ENCODE peak calls at places on chromosome 17, in ten cellular contexts. F is adrenal gland; J is keratinocyte; P is fibroblast of lung; S is SJCRH30; L is DND-41; D is uterus; X is CD4-positive, CD25-positive, alpha-beta regulatory T cell; K is upper lobe of right lung; W is gastrocnemius medialis. R is an unnamed sample.

GRCh38 chr17:73343739-73344454 is 32.1 kb upstream of the CDC42EP4 start:
- DNase-seq in F (no peak), J (no peak), P (no peak), S (peak), L (no peak), D (no peak), X (no peak), K (no peak), W (no peak), R (no peak)

GRCh38 chr17:7835818-7836595 is 2.0 kb downstream of the KDM6B start:
- DNase-seq in F (peak), J (no peak), P (peak), S (peak), L (peak), D (peak), X (no peak), K (peak), W (peak), R (peak)

GRCh38 chr17:67672592-67672991 is 45.1 kb upstream of the NOL11 start:
- DNase-seq in F (no peak), J (no peak), P (no peak), S (no peak), L (no peak), D (no peak), X (no peak), K (no peak), W (no peak), R (no peak)

GRCh38 chr17:67042104-67042899 is 2.1 kb upstream of the CACNG1 start:
- DNase-seq in F (peak), J (no peak), P (no peak), S (no peak), L (no peak), D (no peak), X (no peak), K (no peak), W (no peak), R (no peak)

GRCh38 chr17:16888413-16889087 is 83.4 kb downstream of the TNFRSF13B start:
- DNase-seq in F (no peak), J (no peak), P (no peak), S (no peak), L (no peak), D (no peak), X (no peak), K (no peak), W (no peak), R (no peak)

GRCh38 chr17:34156401-34156740 is 98.7 kb upstream of the CCL2 start:
- DNase-seq in F (no peak), J (no peak), P (no peak), S (no peak), L (no peak), D (no peak), X (no peak), K (no peak), W (no peak), R (no peak)

GRCh38 chr17:61065263-61065773 is 334.3 kb upstream of the TBX2 start:
- DNase-seq in F (peak), J (no peak), P (peak), S (peak), L (no peak), D (no peak), X (no peak), K (no peak), W (no peak), R (no peak)

GRCh38 chr17:68718465-68718864 is 117.3 kb upstream of the FAM20A start:
- DNase-seq in F (no peak), J (no peak), P (no peak), S (no peak), L (no peak), D (no peak), X (no peak), K (no peak), W (no peak), R (no peak)

GRCh38 chr17:37019117-37019744 is 70.5 kb downstream of the AATF start:
- DNase-seq in F (no peak), J (no peak), P (no peak), S (no peak), L (no peak), D (no peak), X (no peak), K (no peak), W (no peak), R (no peak)

GRCh38 chr17:38717139-38717745 is 12.2 kb downstream of the MLLT6 start:
- DNase-seq in F (no peak), J (no peak), P (no peak), S (no peak), L (no peak), D (no peak), X (no peak), K (no peak), W (no peak), R (no peak)
- H3K27ac ChIP-seq in F (no peak), J (no peak), P (no peak), S (no peak), L (no peak), D (no peak), X (no peak), K (no peak), W (no peak), R (no peak)

DNA sequence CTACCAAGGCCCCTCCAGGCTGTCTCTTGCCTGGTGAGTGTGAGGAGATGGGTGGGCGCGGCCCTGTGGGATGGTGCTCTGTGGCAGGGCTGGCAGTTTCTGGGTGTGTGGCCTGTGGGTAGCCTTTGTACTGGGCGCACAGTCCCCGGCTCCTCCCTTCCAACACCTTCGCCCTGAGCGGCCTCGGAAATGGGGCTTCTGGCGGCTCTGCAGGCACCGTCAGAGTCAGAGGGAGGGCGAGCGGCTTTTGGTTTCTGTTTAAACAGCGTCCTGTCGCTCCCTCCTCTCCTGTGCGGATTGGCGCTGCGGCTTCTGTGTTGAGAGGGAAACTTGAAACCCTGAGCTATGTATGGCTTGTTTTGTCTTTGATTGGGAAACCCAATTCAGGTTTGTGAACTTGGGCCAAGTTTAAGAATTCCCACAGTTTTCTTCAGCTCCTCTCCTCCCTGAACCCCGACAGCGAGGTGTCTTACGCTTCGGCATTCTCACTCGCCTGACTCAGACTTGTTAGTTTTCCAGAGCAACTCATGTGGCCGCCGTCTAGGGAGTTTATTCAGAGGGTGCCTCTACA is 8.3 kb upstream of the ZNF750 start:
- DNase-seq in F (peak), J (no peak), P (peak), S (no peak), L (peak), D (peak), X (peak), K (peak), W (peak), R (peak)
- H3K4me3 ChIP-seq in F (peak), J (no peak), P (peak), S (no peak), L (no peak), D (peak), X (no peak), K (peak), W (peak), R (no peak)

DNA sequence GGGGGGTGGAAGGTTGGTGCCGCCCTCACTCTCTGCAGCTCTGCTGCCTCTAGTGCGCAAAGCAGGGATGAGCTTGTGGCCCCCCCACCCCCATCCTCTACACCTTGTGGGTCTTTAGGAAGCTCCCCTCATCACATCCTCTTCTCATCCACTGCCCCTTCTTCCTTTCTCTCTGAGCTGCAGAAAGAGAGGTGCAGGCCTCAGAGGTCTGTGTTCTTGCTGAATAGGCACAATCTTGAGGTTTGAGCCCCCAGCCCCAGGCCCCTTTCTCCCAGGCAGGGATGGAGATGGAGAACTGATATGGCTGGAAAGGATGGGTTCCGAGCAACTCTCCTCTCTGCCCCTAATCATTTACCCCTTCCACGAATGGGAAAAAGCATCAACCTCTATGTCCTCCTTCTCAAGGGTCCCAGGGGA is 2.6 kb downstream of the CACNA1G start:
- DNase-seq in F (no peak), J (no peak), P (no peak), S (no peak), L (no peak), D (no peak), X (no peak), K (no peak), W (no peak), R (no peak)
- H3K27ac ChIP-seq in F (no peak), J (no peak), P (no peak), S (no peak), L (no peak), D (no peak), X (no peak), K (no peak), W (no peak), R (no peak)

GRCh38 chr17:74432484-74433391 is 850 bp downstream of the GPRC5C start:
- DNase-seq in F (no peak), J (no peak), P (no peak), S (no peak), L (no peak), D (no peak), X (no peak), K (no peak), W (no peak), R (no peak)

GRCh38 chr17:74431568-74432483 is at the start of gene GPRC5C:
- DNase-seq in F (peak), J (no peak), P (no peak), S (no peak), L (no peak), D (peak), X (peak), K (peak), W (peak), R (peak)

GRCh38 chr17:74430706-74431567 is 951 bp upstream of the GPRC5C start:
- DNase-seq in F (peak), J (no peak), P (peak), S (no peak), L (no peak), D (peak), X (no peak), K (peak), W (peak), R (no peak)

GRCh38 chr17:74429604-74430384 is 2.1 kb upstream of the GPRC5C start:
- DNase-seq in F (peak), J (no peak), P (no peak), S (no peak), L (no peak), D (no peak), X (no peak), K (peak), W (peak), R (no peak)

DNA sequence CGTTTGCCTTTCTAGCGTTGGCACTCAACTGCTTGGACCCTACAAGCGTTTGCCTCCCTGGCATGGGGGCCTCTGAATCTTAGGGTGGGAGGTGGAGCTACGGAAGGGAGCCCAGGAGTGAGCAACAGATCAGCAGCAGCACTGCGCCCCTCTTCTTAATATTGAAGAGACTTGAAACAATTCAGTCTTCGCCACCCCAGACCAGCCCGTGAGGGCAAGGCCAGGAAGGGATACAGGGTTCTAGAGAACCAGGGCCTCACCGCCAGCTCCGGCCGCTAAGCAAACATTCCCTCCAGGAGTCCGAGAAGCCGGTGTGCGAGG is 1.5 kb upstream of the GPRC5C start:
- DNase-seq in F (no peak), J (no peak), P (no peak), S (no peak), L (no peak), D (no peak), X (no peak), K (no peak), W (no peak), R (no peak)
- H3K4me3 ChIP-seq in F (peak), J (peak), P (no peak), S (no peak), L (no peak), D (peak), X (no peak), K (peak), W (peak), R (no peak)

DNA sequence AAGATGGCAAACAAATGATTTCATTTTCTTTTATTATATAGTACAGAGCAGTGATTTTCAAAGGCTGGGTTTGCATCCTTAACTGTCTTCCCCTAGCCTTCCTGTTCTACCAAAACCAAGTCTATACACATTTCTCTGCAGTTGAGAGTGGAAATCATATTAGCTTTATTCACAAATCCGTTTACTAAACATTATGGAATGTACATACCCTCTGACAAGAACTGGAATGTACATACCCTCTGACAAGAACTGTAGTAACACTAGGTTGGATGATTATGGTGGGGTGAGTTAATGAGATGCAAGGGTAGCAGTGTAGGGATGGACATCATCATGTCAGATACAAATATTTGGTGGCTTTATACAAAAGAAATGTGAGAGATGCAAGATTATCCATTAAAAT is 154.9 kb downstream of the CYB561 start:
- DNase-seq in F (no peak), J (no peak), P (no peak), S (no peak), L (no peak), D (no peak), X (no peak), K (no peak), W (no peak), R (no peak)
- H3K27ac ChIP-seq in F (no peak), J (no peak), P (no peak), S (no peak), L (no peak), D (no peak), X (no peak), K (no peak), W (no peak), R (no peak)

DNA sequence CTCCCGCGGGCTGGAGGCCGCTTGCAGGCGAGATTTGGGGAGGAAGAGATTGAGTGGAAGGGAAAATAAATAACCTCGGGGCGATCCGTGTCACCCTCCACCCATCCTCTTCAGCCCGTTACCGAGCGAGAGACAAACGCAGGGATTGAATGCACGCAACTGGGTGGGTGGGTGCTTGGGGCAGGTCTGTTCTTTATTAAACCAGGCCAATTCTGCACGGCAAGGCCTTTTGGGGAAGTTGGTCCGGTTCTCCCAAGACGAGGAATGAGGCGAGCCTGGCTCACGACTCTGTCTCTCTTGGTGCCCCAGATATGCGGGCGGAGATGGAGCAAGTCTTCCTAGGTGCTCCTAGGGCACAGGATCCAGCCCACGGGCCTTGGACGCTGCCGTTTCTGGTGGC is 396 bp upstream of the HOXB7 start:
- DNase-seq in F (peak), J (no peak), P (no peak), S (peak), L (no peak), D (no peak), X (no peak), K (no peak), W (no peak), R (no peak)
- H3K4me3 ChIP-seq in F (peak), J (peak), P (peak), S (peak), L (no peak), D (peak), X (peak), K (peak), W (peak), R (peak)

DNA sequence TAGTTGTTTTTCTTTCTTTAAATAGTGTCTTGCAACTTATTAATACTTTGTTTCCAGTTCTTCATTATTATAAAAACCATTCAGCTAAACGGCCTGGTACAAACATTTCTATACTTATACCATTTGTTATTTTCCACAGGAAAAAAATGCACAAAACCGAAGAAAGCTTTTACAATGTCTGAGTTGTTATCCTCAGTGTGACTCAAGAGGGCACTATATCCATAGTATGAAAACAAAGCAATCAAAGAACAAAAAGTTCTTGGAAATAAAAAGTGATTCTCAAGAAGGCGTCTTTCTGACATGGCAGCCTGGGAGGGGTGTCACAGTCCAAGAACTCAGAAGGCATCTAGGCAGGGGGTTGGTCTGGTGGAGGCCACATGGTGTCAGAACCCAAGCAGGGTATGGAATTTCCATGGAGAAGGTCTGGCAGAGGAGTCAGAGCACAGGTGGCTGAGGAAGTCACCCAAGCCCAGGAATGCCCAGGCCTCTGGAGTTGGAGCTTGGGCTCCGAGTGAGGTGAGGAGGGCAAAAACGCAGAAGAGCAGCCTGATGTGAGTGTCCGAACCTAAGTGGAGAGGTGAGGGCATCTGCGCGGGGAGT is 70.9 kb upstream of the ATP2A3 start:
- DNase-seq in F (no peak), J (no peak), P (no peak), S (no peak), L (no peak), D (no peak), X (peak), K (no peak), W (no peak), R (no peak)
- H3K27ac ChIP-seq in F (no peak), J (no peak), P (no peak), S (no peak), L (no peak), D (no peak), X (no peak), K (no peak), W (peak), R (no peak)

R was measured in CD4-positive, alpha-beta memory T cell.